ENCODE peak calls at places on chromosomes 6 and 20, in eight cellular contexts. R, I, E, B, J, L, H and P are unnamed samples.

GRCh38 chr6:1698527-1698926 is 88.8 kb downstream of the FOXC1 start:
- DNase-seq in R (no peak), I (no peak), E (no peak), B (no peak), J (no peak), L (no peak), H (no peak), P (no peak)

GRCh38 chr20:58900292-58900931 is 47.9 kb downstream of the GNAS start:
- DNase-seq in R (no peak), I (no peak), E (peak), B (no peak), J (no peak), L (no peak), H (no peak), P (no peak)

GRCh38 chr20:15834857-15835256 is 738.4 kb downstream of the KIF16B start:
- DNase-seq in R (no peak), I (no peak), E (no peak), B (no peak), J (no peak), L (no peak), H (no peak), P (no peak)

GRCh38 chr6:140062042-140063041 is 687.9 kb upstream of the CITED2 start:
- DNase-seq in R (peak), I (no peak), E (no peak), B (peak), J (peak), L (peak), H (no peak), P (no peak)

GRCh38 chr6:17957488-17957887 is 29.9 kb downstream of the KIF13A start:
- DNase-seq in R (no peak), I (no peak), E (no peak), B (no peak), J (peak), L (no peak), H (no peak), P (no peak)

GRCh38 chr20:53899351-53900167 is 170.8 kb downstream of the BCAS1 start:
- DNase-seq in R (no peak), I (peak), E (no peak), B (no peak), J (peak), L (peak), H (peak), P (no peak)

GRCh38 chr6:124917769-124918168 is 44.5 kb upstream of the RNF217 start:
- DNase-seq in R (no peak), I (no peak), E (no peak), B (no peak), J (no peak), L (no peak), H (no peak), P (no peak)

GRCh38 chr6:24154121-24154520 is 28.1 kb downstream of the NRSN1 start:
- DNase-seq in R (no peak), I (no peak), E (no peak), B (no peak), J (peak), L (no peak), H (no peak), P (no peak)

GRCh38 chr6:53794073-53794719 is 609 bp upstream of the LRRC1 start:
- DNase-seq in R (no peak), I (peak), E (peak), B (peak), J (peak), L (peak), H (peak), P (peak)

GRCh38 chr6:95487817-95488216 is 89.5 kb upstream of the MANEA start:
- DNase-seq in R (no peak), I (no peak), E (no peak), B (no peak), J (no peak), L (no peak), H (no peak), P (no peak)

GRCh38 chr6:130697661-130698535 is 129.3 kb upstream of the SMLR1 start:
- DNase-seq in R (no peak), I (peak), E (peak), B (peak), J (peak), L (peak), H (no peak), P (peak)

GRCh38 chr6:150710236-150710635 is 110.6 kb downstream of the PLEKHG1 start:
- DNase-seq in R (no peak), I (no peak), E (no peak), B (no peak), J (no peak), L (no peak), H (no peak), P (no peak)

GRCh38 chr20:46285740-46286139 is 22.6 kb downstream of the CDH22 start:
- DNase-seq in R (no peak), I (no peak), E (no peak), B (no peak), J (no peak), L (no peak), H (no peak), P (no peak)

GRCh38 chr20:25061103-25061799 is 3.3 kb upstream of the ACSS1 start:
- DNase-seq in R (no peak), I (no peak), E (no peak), B (no peak), J (no peak), L (no peak), H (peak), P (no peak)

GRCh38 chr6:56959938-56960337 is 5.0 kb downstream of the BEND6 start:
- DNase-seq in R (no peak), I (no peak), E (no peak), B (no peak), J (peak), L (no peak), H (no peak), P (no peak)

GRCh38 chr6:157755032-157755751 is 67.9 kb upstream of the SNX9 start:
- DNase-seq in R (no peak), I (no peak), E (no peak), B (no peak), J (peak), L (no peak), H (no peak), P (no peak)

GRCh38 chr6:165506657-165507056 is 156.4 kb downstream of the PDE10A start:
- DNase-seq in R (no peak), I (no peak), E (no peak), B (no peak), J (no peak), L (no peak), H (no peak), P (no peak)

GRCh38 chr20:35490736-35491181 is 35.4 kb downstream of the CEP250 start:
- DNase-seq in R (no peak), I (no peak), E (no peak), B (no peak), J (no peak), L (no peak), H (peak), P (no peak)

GRCh38 chr20:4922186-4922585 is 79.1 kb downstream of the SLC23A2 start:
- DNase-seq in R (no peak), I (no peak), E (no peak), B (no peak), J (no peak), L (no peak), H (no peak), P (no peak)

GRCh38 chr6:32886674-32887383 is 32.8 kb downstream of the PSMB9 start:
- DNase-seq in R (no peak), I (no peak), E (no peak), B (no peak), J (peak), L (no peak), H (no peak), P (no peak)

GRCh38 chr20:51775241-51775640 is 7.1 kb upstream of the ATP9A start:
- DNase-seq in R (no peak), I (no peak), E (no peak), B (no peak), J (no peak), L (no peak), H (no peak), P (no peak)

GRCh38 chr20:63158845-63159244 is 57.1 kb downstream of the YTHDF1 start:
- DNase-seq in R (peak), I (no peak), E (no peak), B (no peak), J (no peak), L (no peak), H (peak), P (no peak)

DNA sequence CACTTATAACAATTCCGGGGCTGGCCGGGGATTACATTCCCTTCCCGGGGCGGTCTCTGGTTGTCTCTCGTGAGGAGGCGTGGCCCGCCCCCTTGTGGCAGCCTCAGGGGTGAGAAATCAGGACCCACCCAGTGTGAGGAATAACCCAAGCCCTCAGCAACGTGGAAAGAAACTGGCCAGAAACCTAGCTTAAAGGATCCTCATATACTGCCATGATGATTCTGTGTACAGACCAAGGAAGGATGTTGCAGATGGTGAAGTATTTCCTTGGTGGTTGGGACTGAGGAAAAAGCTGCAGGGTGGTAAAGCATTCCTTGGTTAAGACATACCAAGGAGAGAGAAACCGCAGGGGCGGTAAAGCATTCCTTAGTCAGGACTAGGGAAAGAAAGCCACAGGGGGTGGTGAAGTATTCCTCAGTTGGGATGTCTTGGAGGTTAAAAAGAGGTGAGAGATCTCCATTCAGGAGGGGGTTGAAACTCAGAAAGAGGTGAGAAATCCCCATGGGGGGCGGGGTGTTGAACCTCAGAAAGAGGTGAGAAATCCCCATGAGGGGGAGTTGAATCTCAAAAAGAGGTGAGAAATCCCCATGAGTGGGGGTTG is 238.2 kb downstream of the RNGTT start:
- DNase-seq in R (peak), I (peak), E (peak), B (no peak), J (peak), L (peak), H (no peak), P (peak)
- TF ChIP-seq CTCF in R (peak), I (peak), E (peak), B (no peak), J (peak), L (peak), H (no peak), P (peak)

DNA sequence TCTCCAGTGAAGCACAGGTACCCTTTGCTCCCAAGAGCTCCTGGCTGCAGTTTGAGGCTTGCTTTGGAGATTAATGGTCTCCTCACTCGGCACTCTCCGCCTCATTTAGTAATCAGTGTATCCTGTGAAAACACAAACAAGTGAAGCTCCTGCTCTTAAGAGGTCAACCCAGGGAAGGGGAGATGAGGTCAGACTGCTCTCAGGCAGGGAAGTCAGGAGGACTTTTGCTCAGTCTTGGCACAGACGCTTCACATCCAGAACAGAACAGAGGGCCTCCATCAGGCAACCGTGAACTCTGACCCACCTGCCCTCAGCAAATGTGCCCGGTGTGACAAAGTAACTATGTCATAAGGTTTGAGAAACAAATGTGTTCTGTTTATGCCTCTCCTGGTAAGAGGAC is 428.8 kb upstream of the JARID2 start:
- DNase-seq in R (no peak), I (no peak), E (no peak), B (no peak), J (no peak), L (no peak), H (no peak), P (no peak)
- TF ChIP-seq CTCF in R (no peak), I (no peak), E (no peak), B (no peak), J (no peak), L (no peak), H (no peak), P (no peak)

GRCh38 chr6:28969129-28969528 is 36.0 kb downstream of the ZNF311 start:
- DNase-seq in R (no peak), I (no peak), E (peak), B (no peak), J (no peak), L (no peak), H (no peak), P (no peak)
- TF ChIP-seq CTCF in R (no peak), I (no peak), E (peak), B (no peak), J (no peak), L (no peak), H (no peak), P (no peak)

DNA sequence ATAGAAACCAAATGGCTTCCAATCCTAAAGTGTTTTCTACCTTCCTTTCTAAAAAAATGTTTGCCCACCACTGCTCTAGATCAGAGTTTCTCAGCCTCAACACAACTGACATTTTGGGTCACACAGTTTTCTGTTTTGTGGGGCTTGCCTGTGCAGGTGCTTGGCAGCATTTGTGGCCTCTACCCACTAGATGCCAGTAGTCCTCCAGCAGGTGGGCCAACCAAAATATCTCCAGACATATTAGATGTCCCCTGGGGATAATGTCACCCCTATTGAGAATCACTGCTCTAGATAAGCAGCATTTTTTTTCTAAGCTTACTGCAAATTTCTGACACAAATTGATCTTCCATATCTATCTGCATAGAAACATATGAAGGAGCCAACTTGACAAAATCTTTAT is 26.3 kb upstream of the EPM2A start:
- DNase-seq in R (no peak), I (no peak), E (no peak), B (no peak), J (no peak), L (no peak), H (no peak), P (no peak)
- TF ChIP-seq CTCF in R (no peak), I (no peak), E (peak), B (no peak), J (no peak), L (no peak), H (no peak), P (no peak)

GRCh38 chr6:136654086-136654485 is 103.9 kb upstream of the MAP7 start:
- DNase-seq in R (no peak), I (no peak), E (peak), B (no peak), J (no peak), L (no peak), H (no peak), P (no peak)
- TF ChIP-seq CTCF in R (peak), I (no peak), E (no peak), B (no peak), J (no peak), L (no peak), H (no peak), P (peak)

DNA sequence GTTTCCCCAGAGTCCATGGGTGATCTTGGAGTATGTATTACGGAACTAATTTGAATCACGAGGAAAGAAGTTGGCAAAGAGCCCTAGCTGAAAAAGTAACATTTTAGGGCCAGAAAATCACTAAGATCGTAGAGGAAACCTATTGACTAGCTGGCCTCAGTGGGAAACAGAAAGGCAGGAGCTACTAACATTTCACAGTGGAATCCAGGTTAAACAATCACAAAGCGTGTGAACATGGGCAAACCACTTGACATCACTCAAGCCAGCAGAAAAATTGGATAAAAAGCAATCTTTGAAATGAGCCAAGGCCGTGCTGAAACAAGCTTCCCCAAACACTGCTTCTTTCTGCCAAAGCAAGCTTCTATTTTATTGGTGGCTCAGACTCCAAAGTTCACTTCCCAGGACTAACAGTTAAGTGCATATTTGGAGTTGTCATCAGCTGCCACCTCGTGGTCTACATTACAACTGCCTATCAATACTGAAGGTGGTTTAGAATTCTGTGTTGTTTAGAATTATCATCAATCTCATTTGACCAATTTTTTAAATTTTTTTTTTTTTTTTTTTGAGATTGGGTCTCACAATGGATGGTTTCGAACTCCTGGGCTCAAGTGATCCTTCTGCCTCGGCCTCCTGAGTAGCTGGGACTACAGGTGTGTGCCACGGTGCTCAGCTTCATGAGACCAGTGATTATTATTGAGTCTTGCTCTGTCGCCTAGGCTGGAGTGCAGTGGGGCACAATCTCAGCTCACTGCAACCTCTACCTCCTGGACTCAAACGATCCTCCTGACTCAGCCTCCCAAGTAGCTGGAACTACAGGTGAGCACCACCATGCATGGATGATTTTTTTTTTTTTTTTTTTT is 10.6 kb downstream of the RPS10 start:
- DNase-seq in R (no peak), I (no peak), E (peak), B (peak), J (peak), L (peak), H (no peak), P (no peak)
- TF ChIP-seq CTCF in R (no peak), I (peak), E (peak), B (peak), J (peak), L (peak), H (peak), P (peak)

GRCh38 chr6:47335456-47335855 is 25.8 kb upstream of the TNFRSF21 start:
- DNase-seq in R (no peak), I (no peak), E (no peak), B (no peak), J (no peak), L (no peak), H (no peak), P (no peak)
- TF ChIP-seq CTCF in R (no peak), I (no peak), E (no peak), B (no peak), J (no peak), L (no peak), H (no peak), P (no peak)

DNA sequence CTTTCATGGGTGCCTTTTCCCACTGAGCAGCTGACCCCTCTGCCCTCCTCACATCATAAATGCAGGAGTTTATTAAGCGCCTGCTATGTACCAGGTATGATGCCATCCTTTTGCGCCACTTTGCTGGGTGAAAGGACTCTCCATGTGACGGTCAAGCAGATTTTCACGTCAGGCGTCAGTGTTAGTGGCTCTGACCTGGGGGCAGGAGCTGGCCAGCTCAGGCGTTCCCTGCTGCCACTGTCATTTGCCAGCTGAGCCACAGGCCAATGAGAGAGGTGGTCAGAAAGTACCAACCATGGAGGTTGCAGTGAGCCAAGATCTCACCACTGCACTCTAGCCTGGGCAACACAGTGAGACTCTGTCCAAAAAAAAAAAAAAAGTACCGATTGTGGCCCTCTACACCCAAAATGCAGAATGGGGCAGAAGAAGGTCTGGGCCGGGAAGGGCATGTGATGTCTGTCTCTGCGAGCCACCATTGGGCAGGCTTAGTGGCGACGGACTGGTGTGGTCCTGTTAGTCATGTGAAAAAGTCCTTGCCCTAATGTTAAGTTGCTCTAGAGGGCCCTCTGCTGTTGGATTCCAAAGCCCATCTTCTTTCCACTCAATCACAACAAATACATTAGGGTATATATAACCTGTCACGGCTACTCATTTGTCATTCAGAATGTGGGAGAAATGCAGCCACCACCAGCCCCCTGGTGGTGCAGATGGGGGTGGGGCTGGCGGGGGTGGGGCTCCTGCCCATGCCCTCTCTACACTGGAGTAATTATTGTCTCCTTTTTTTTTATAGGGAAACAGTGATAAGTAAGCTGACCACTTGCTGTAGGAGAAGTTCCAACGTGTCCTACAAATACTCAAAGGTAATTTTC is 18.4 kb upstream of the SLC22A1 start:
- DNase-seq in R (no peak), I (no peak), E (peak), B (no peak), J (peak), L (no peak), H (peak), P (no peak)
- TF ChIP-seq CTCF in R (no peak), I (peak), E (peak), B (peak), J (peak), L (no peak), H (no peak), P (peak)